ENCODE peak calls at places on chromosomes 11 and 22, in ten cellular contexts. One of them, this sample, is unnamed.

GRCh38 chr11:108084811-108085210 is 36.6 kb upstream of the ACAT1 start:
- DNase-seq in AG09309: no peak
- DNase-seq in mesothelial cell of epicardium: no peak
- DNase-seq in astrocyte of the cerebellum: no peak
- DNase-seq in IMR-90: no peak
- DNase-seq in HFFc6: no peak
- DNase-seq in psoas muscle: no peak
- DNase-seq in HepG2: no peak
- DNase-seq in tibial nerve: no peak
- DNase-seq in A549: no peak
- DNase-seq in this sample: no peak

GRCh38 chr11:30310623-30311022 is 12.3 kb upstream of the ARL14EP start:
- DNase-seq in A549: no peak
- DNase-seq in tibial nerve: no peak
- DNase-seq in mesothelial cell of epicardium: no peak
- DNase-seq in astrocyte of the cerebellum: no peak
- DNase-seq in HFFc6: no peak
- DNase-seq in AG09309: no peak
- DNase-seq in HepG2: no peak
- DNase-seq in IMR-90: no peak
- DNase-seq in psoas muscle: no peak
- DNase-seq in this sample: no peak

GRCh38 chr22:37639771-37640590 is 512 bp downstream of the SH3BP1 start:
- DNase-seq in psoas muscle: no peak
- DNase-seq in HepG2: no peak
- DNase-seq in IMR-90: no peak
- DNase-seq in AG09309: no peak
- DNase-seq in tibial nerve: no peak
- DNase-seq in A549: no peak
- DNase-seq in astrocyte of the cerebellum: no peak
- DNase-seq in mesothelial cell of epicardium: no peak
- DNase-seq in HFFc6: no peak
- DNase-seq in this sample: no peak

GRCh38 chr22:46776876-46777608 is 14.6 kb downstream of the TBC1D22A start:
- DNase-seq in AG09309: no peak
- DNase-seq in IMR-90: no peak
- DNase-seq in A549: no peak
- DNase-seq in astrocyte of the cerebellum: no peak
- DNase-seq in tibial nerve: no peak
- DNase-seq in HepG2: no peak
- DNase-seq in HFFc6: no peak
- DNase-seq in psoas muscle: no peak
- DNase-seq in mesothelial cell of epicardium: no peak
- DNase-seq in this sample: no peak

GRCh38 chr11:103609117-103610066 is 427.0 kb upstream of the DDI1 start:
- DNase-seq in psoas muscle: no peak
- DNase-seq in mesothelial cell of epicardium: no peak
- DNase-seq in tibial nerve: no peak
- DNase-seq in HepG2: no peak
- DNase-seq in A549: peak; percentile 25
- DNase-seq in HFFc6: peak; percentile 94
- DNase-seq in IMR-90: peak; percentile 96
- DNase-seq in AG09309: peak; percentile 85
- DNase-seq in astrocyte of the cerebellum: peak; percentile 96
- DNase-seq in this sample: no peak

GRCh38 chr11:16809901-16810668 is 71.6 kb downstream of the C11orf58 start:
- DNase-seq in HFFc6: no peak
- DNase-seq in IMR-90: peak; percentile 33
- DNase-seq in HepG2: no peak
- DNase-seq in tibial nerve: no peak
- DNase-seq in AG09309: no peak
- DNase-seq in astrocyte of the cerebellum: peak; percentile 43
- DNase-seq in mesothelial cell of epicardium: no peak
- DNase-seq in A549: no peak
- DNase-seq in psoas muscle: peak; percentile 43
- DNase-seq in this sample: no peak

GRCh38 chr11:83292709-83293435 is 6.7 kb upstream of the CCDC90B start:
- DNase-seq in mesothelial cell of epicardium: no peak
- DNase-seq in HFFc6: peak; percentile 75
- DNase-seq in A549: peak; percentile 60
- DNase-seq in psoas muscle: no peak
- DNase-seq in AG09309: peak; percentile 40
- DNase-seq in IMR-90: peak; percentile 73
- DNase-seq in tibial nerve: peak; percentile 66
- DNase-seq in astrocyte of the cerebellum: peak; percentile 49
- DNase-seq in HepG2: peak; percentile 57
- DNase-seq in this sample: no peak

GRCh38 chr11:73194593-73194992 is 23.5 kb upstream of the P2RY2 start:
- DNase-seq in tibial nerve: no peak
- DNase-seq in IMR-90: no peak
- DNase-seq in A549: no peak
- DNase-seq in psoas muscle: no peak
- DNase-seq in HepG2: no peak
- DNase-seq in astrocyte of the cerebellum: no peak
- DNase-seq in mesothelial cell of epicardium: no peak
- DNase-seq in AG09309: no peak
- DNase-seq in HFFc6: no peak
- DNase-seq in this sample: no peak

GRCh38 chr11:79043726-79044125 is 397.1 kb downstream of the TENM4 start:
- DNase-seq in AG09309: no peak
- DNase-seq in HFFc6: no peak
- DNase-seq in tibial nerve: no peak
- DNase-seq in psoas muscle: no peak
- DNase-seq in IMR-90: no peak
- DNase-seq in HepG2: no peak
- DNase-seq in A549: no peak
- DNase-seq in mesothelial cell of epicardium: no peak
- DNase-seq in astrocyte of the cerebellum: no peak
- DNase-seq in this sample: no peak

GRCh38 chr11:83540112-83540675 is 254.0 kb upstream of the CCDC90B start:
- DNase-seq in mesothelial cell of epicardium: no peak
- DNase-seq in tibial nerve: no peak
- DNase-seq in IMR-90: peak; percentile 65
- DNase-seq in HFFc6: no peak
- DNase-seq in A549: no peak
- DNase-seq in AG09309: no peak
- DNase-seq in psoas muscle: no peak
- DNase-seq in astrocyte of the cerebellum: no peak
- DNase-seq in HepG2: no peak
- DNase-seq in this sample: no peak

GRCh38 chr11:27694992-27695391 is 5.3 kb downstream of the BDNF start:
- DNase-seq in HFFc6: no peak
- DNase-seq in tibial nerve: no peak
- DNase-seq in HepG2: no peak
- DNase-seq in psoas muscle: no peak
- DNase-seq in A549: no peak
- DNase-seq in AG09309: no peak
- DNase-seq in IMR-90: no peak
- DNase-seq in astrocyte of the cerebellum: no peak
- DNase-seq in mesothelial cell of epicardium: no peak
- DNase-seq in this sample: no peak
- TF ChIP-seq CTCF in HFFc6: peak; percentile 65
- TF ChIP-seq CTCF in tibial nerve: no peak
- TF ChIP-seq CTCF in HepG2: peak; percentile 38
- TF ChIP-seq CTCF in psoas muscle: no peak
- TF ChIP-seq CTCF in A549: peak; percentile 68
- TF ChIP-seq CTCF in AG09309: peak; percentile 39
- TF ChIP-seq CTCF in IMR-90: peak; percentile 42
- TF ChIP-seq CTCF in astrocyte of the cerebellum: peak; percentile 13
- TF ChIP-seq CTCF in mesothelial cell of epicardium: no peak
- TF ChIP-seq CTCF in this sample: no peak

GRCh38 chr22:38981005-38981658 is 1.0 kb upstream of the APOBEC3B start:
- DNase-seq in A549: no peak
- DNase-seq in mesothelial cell of epicardium: no peak
- DNase-seq in AG09309: no peak
- DNase-seq in HepG2: peak; percentile 67
- DNase-seq in psoas muscle: no peak
- DNase-seq in IMR-90: peak; percentile 31
- DNase-seq in HFFc6: peak; percentile 15
- DNase-seq in astrocyte of the cerebellum: no peak
- DNase-seq in tibial nerve: no peak
- DNase-seq in this sample: peak; percentile 69
- TF ChIP-seq CTCF in A549: no peak
- TF ChIP-seq CTCF in mesothelial cell of epicardium: peak; percentile 54
- TF ChIP-seq CTCF in AG09309: peak; percentile 28
- TF ChIP-seq CTCF in HepG2: peak; percentile 68
- TF ChIP-seq CTCF in psoas muscle: no peak
- TF ChIP-seq CTCF in IMR-90: peak; percentile 37
- TF ChIP-seq CTCF in HFFc6: peak; percentile 69
- TF ChIP-seq CTCF in astrocyte of the cerebellum: peak; percentile 27
- TF ChIP-seq CTCF in tibial nerve: no peak
- TF ChIP-seq CTCF in this sample: peak; percentile 45

DNA sequence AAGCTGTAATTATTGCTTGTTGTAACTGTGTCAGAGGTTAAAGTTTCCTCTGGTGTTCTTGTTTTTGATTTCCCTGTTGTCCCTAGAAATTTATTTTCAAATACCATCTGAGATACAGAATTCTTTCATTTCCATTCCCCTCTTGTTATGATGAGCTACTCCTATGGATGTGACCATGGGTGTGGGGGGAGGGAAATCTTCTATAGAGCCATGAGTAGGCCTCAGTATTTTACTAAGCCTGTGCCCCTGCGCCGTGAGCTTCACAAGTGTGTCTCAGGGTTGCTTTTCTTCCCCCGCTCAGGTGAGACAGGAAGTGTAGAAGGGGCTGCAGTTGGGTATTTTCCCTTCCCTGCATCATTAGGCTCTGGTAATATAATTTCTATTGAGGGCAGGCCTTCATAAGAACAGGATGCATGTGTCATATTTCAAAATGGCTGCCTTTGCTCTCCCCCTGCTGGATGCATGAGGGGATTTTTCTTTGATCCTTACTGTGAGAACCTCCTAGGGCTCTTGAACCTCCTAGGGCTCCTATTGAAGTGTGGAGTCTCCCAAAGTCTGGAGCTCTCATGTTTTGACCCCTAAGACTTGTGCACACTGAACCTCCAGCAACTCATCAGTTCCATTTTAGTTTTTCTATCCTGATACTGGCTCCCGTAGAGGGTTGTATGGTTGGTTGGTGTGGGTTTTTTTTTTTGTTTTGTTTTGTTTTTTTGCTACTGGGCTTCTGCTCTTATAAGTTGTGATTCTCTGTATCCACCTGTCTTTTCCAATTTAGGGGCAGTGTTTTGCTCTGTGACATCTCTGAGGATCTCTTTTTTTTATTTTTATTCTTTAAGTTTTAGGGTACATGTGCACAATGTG is 658.2 kb downstream of the NTM start:
- DNase-seq in HFFc6: peak; percentile 67
- DNase-seq in IMR-90: peak; percentile 73
- DNase-seq in HepG2: peak; percentile 16
- DNase-seq in mesothelial cell of epicardium: no peak
- DNase-seq in psoas muscle: peak; percentile 25
- DNase-seq in A549: no peak
- DNase-seq in AG09309: no peak
- DNase-seq in tibial nerve: no peak
- DNase-seq in astrocyte of the cerebellum: peak; percentile 34
- DNase-seq in this sample: peak; percentile 45
- TF ChIP-seq CTCF in HFFc6: peak; percentile 89
- TF ChIP-seq CTCF in IMR-90: peak; percentile 61
- TF ChIP-seq CTCF in HepG2: peak; percentile 64
- TF ChIP-seq CTCF in mesothelial cell of epicardium: peak; percentile 61
- TF ChIP-seq CTCF in psoas muscle: peak; percentile 4
- TF ChIP-seq CTCF in A549: no peak
- TF ChIP-seq CTCF in AG09309: peak; percentile 55
- TF ChIP-seq CTCF in tibial nerve: peak; percentile 21
- TF ChIP-seq CTCF in astrocyte of the cerebellum: peak; percentile 66
- TF ChIP-seq CTCF in this sample: peak; percentile 39

GRCh38 chr11:70466154-70466553 is 67.8 kb downstream of the CTTN start:
- DNase-seq in psoas muscle: no peak
- DNase-seq in HFFc6: no peak
- DNase-seq in mesothelial cell of epicardium: no peak
- DNase-seq in IMR-90: peak; percentile 15
- DNase-seq in HepG2: no peak
- DNase-seq in astrocyte of the cerebellum: no peak
- DNase-seq in A549: peak; percentile 25
- DNase-seq in AG09309: no peak
- DNase-seq in tibial nerve: no peak
- DNase-seq in this sample: no peak

GRCh38 chr11:70466596-70466995 is 68.3 kb downstream of the CTTN start:
- DNase-seq in HepG2: no peak
- DNase-seq in tibial nerve: no peak
- DNase-seq in IMR-90: no peak
- DNase-seq in A549: no peak
- DNase-seq in AG09309: no peak
- DNase-seq in psoas muscle: no peak
- DNase-seq in mesothelial cell of epicardium: no peak
- DNase-seq in HFFc6: no peak
- DNase-seq in astrocyte of the cerebellum: no peak
- DNase-seq in this sample: no peak

GRCh38 chr11:70470127-70470526 is 71.8 kb downstream of the CTTN start:
- DNase-seq in AG09309: no peak
- DNase-seq in HepG2: no peak
- DNase-seq in tibial nerve: no peak
- DNase-seq in IMR-90: peak; percentile 46
- DNase-seq in mesothelial cell of epicardium: no peak
- DNase-seq in psoas muscle: no peak
- DNase-seq in HFFc6: no peak
- DNase-seq in A549: no peak
- DNase-seq in astrocyte of the cerebellum: no peak
- DNase-seq in this sample: no peak

GRCh38 chr11:70468256-70469230 is 70.2 kb downstream of the CTTN start:
- DNase-seq in mesothelial cell of epicardium: no peak
- DNase-seq in tibial nerve: no peak
- DNase-seq in IMR-90: no peak
- DNase-seq in astrocyte of the cerebellum: no peak
- DNase-seq in psoas muscle: no peak
- DNase-seq in HepG2: no peak
- DNase-seq in HFFc6: no peak
- DNase-seq in A549: no peak
- DNase-seq in AG09309: no peak
- DNase-seq in this sample: no peak

DNA sequence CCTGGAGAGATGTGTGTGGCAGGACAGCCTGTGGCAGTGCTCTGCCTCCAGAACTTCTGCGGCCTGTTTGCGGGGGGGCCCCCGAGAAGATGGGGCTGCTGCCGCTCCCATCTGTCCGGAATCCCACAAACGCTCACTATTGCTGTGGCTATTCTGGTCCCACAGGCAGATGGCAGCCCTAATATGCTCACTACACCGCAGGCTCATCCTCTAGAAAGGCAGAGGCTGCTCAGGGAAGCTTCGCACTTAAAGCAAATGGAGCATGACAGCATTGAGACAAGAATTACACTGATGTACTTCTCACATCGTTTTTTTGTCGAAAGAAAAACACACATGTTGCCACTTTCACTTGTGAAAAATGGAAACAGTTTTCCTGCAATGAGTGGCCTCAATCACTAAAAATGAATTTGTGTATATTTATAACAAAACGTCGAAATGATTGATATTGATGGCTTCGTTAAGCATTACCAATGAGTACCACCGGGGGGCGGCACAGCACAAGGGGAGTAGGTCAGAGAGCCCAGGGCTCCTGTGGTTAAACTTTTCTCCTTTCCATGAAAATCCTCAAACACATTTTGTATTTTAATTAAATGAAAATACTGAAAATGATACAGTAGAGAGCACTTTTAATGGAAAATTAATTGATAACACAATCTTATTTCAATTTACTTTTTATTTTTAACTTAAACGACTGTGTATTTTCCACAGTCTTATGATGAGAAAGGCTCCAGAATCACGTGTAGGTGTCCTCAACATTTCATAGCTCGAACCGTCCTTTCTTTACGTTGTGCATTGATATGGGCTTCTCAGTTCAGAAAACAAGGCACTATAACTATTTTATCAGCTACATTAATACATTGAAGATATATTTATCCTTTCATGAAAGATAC is 69.1 kb downstream of the CTTN start:
- DNase-seq in astrocyte of the cerebellum: no peak
- DNase-seq in HepG2: peak; percentile 33
- DNase-seq in AG09309: no peak
- DNase-seq in IMR-90: peak; percentile 39
- DNase-seq in tibial nerve: peak; percentile 83
- DNase-seq in mesothelial cell of epicardium: no peak
- DNase-seq in A549: peak; percentile 57
- DNase-seq in HFFc6: peak; percentile 29
- DNase-seq in psoas muscle: peak; percentile 53
- DNase-seq in this sample: no peak
- TF ChIP-seq CTCF in astrocyte of the cerebellum: peak; percentile 89
- TF ChIP-seq CTCF in HepG2: peak; percentile 82
- TF ChIP-seq CTCF in AG09309: peak; percentile 89
- TF ChIP-seq CTCF in IMR-90: peak; percentile 93
- TF ChIP-seq CTCF in tibial nerve: peak; percentile 76
- TF ChIP-seq CTCF in mesothelial cell of epicardium: peak; percentile 94
- TF ChIP-seq CTCF in A549: peak; percentile 92
- TF ChIP-seq CTCF in HFFc6: peak; percentile 95
- TF ChIP-seq CTCF in psoas muscle: peak; percentile 96
- TF ChIP-seq CTCF in this sample: peak; percentile 74

This sample was measured in pancreas.